ENCODE peak calls at places on chromosome 19, in eight cellular contexts. One of them, this sample, is unnamed.

GRCh38 chr19:49677901-49678674 is 1.0 kb downstream of the PRMT1 start:
- DNase-seq in foreskin fibroblast: peak
- DNase-seq in NCI-H774: peak
- DNase-seq in AG09319: no peak
- DNase-seq in activated naive CD4-positive, alpha-beta T cell treated with Interleukin-2 at 50 U/mL for 16 hours: peak
- DNase-seq in activated CD8-positive, alpha-beta memory T cell treated with anti-CD3 and anti-CD28 coated beads for 1 hour: peak
- DNase-seq in neural progenitor cell: peak
- DNase-seq in kidney glomerular epithelial cell: peak
- DNase-seq in this sample: peak

GRCh38 chr19:8585894-8586750 is 8.9 kb upstream of the MYO1F start:
- DNase-seq in foreskin fibroblast: peak
- DNase-seq in NCI-H774: no peak
- DNase-seq in AG09319: no peak
- DNase-seq in activated naive CD4-positive, alpha-beta T cell treated with Interleukin-2 at 50 U/mL for 16 hours: peak
- DNase-seq in activated CD8-positive, alpha-beta memory T cell treated with anti-CD3 and anti-CD28 coated beads for 1 hour: peak
- DNase-seq in neural progenitor cell: peak
- DNase-seq in kidney glomerular epithelial cell: no peak
- DNase-seq in this sample: no peak

GRCh38 chr19:1942078-1942933 is 1.3 kb downstream of the CSNK1G2 start:
- DNase-seq in foreskin fibroblast: peak
- DNase-seq in NCI-H774: peak
- DNase-seq in AG09319: no peak
- DNase-seq in activated naive CD4-positive, alpha-beta T cell treated with Interleukin-2 at 50 U/mL for 16 hours: peak
- DNase-seq in activated CD8-positive, alpha-beta memory T cell treated with anti-CD3 and anti-CD28 coated beads for 1 hour: peak
- DNase-seq in neural progenitor cell: peak
- DNase-seq in kidney glomerular epithelial cell: peak
- DNase-seq in this sample: peak

GRCh38 chr19:1042689-1043511 is 3.0 kb downstream of the ABCA7 start:
- DNase-seq in foreskin fibroblast: peak
- DNase-seq in NCI-H774: no peak
- DNase-seq in AG09319: no peak
- DNase-seq in activated naive CD4-positive, alpha-beta T cell treated with Interleukin-2 at 50 U/mL for 16 hours: no peak
- DNase-seq in activated CD8-positive, alpha-beta memory T cell treated with anti-CD3 and anti-CD28 coated beads for 1 hour: no peak
- DNase-seq in neural progenitor cell: no peak
- DNase-seq in kidney glomerular epithelial cell: no peak
- DNase-seq in this sample: no peak

GRCh38 chr19:12331211-12331941 is 2.1 kb downstream of the ZNF563 start:
- DNase-seq in foreskin fibroblast: no peak
- DNase-seq in NCI-H774: no peak
- DNase-seq in AG09319: no peak
- DNase-seq in activated naive CD4-positive, alpha-beta T cell treated with Interleukin-2 at 50 U/mL for 16 hours: peak
- DNase-seq in activated CD8-positive, alpha-beta memory T cell treated with anti-CD3 and anti-CD28 coated beads for 1 hour: no peak
- DNase-seq in neural progenitor cell: peak
- DNase-seq in kidney glomerular epithelial cell: peak
- DNase-seq in this sample: no peak

GRCh38 chr19:3868770-3869456 is at the start of gene ZFR2:
- DNase-seq in foreskin fibroblast: no peak
- DNase-seq in NCI-H774: no peak
- DNase-seq in AG09319: no peak
- DNase-seq in activated naive CD4-positive, alpha-beta T cell treated with Interleukin-2 at 50 U/mL for 16 hours: peak
- DNase-seq in activated CD8-positive, alpha-beta memory T cell treated with anti-CD3 and anti-CD28 coated beads for 1 hour: no peak
- DNase-seq in neural progenitor cell: peak
- DNase-seq in kidney glomerular epithelial cell: no peak
- DNase-seq in this sample: no peak

GRCh38 chr19:18855647-18856384 is 24.1 kb downstream of the UPF1 start:
- DNase-seq in foreskin fibroblast: no peak
- DNase-seq in NCI-H774: no peak
- DNase-seq in AG09319: no peak
- DNase-seq in activated naive CD4-positive, alpha-beta T cell treated with Interleukin-2 at 50 U/mL for 16 hours: no peak
- DNase-seq in activated CD8-positive, alpha-beta memory T cell treated with anti-CD3 and anti-CD28 coated beads for 1 hour: no peak
- DNase-seq in neural progenitor cell: no peak
- DNase-seq in kidney glomerular epithelial cell: no peak
- DNase-seq in this sample: no peak

GRCh38 chr19:19303411-19303810 is 16.9 kb downstream of the SUGP1 start:
- DNase-seq in foreskin fibroblast: no peak
- DNase-seq in NCI-H774: no peak
- DNase-seq in AG09319: no peak
- DNase-seq in activated naive CD4-positive, alpha-beta T cell treated with Interleukin-2 at 50 U/mL for 16 hours: no peak
- DNase-seq in activated CD8-positive, alpha-beta memory T cell treated with anti-CD3 and anti-CD28 coated beads for 1 hour: no peak
- DNase-seq in neural progenitor cell: no peak
- DNase-seq in kidney glomerular epithelial cell: no peak
- DNase-seq in this sample: no peak

GRCh38 chr19:1424182-1424955 is 13.8 kb upstream of the RPS15 start:
- DNase-seq in foreskin fibroblast: no peak
- DNase-seq in NCI-H774: no peak
- DNase-seq in AG09319: no peak
- DNase-seq in activated naive CD4-positive, alpha-beta T cell treated with Interleukin-2 at 50 U/mL for 16 hours: no peak
- DNase-seq in activated CD8-positive, alpha-beta memory T cell treated with anti-CD3 and anti-CD28 coated beads for 1 hour: no peak
- DNase-seq in neural progenitor cell: no peak
- DNase-seq in kidney glomerular epithelial cell: no peak
- DNase-seq in this sample: no peak

GRCh38 chr19:288911-289310 is 2.3 kb downstream of the PLPP2 start:
- DNase-seq in foreskin fibroblast: no peak
- DNase-seq in NCI-H774: no peak
- DNase-seq in AG09319: no peak
- DNase-seq in activated naive CD4-positive, alpha-beta T cell treated with Interleukin-2 at 50 U/mL for 16 hours: no peak
- DNase-seq in activated CD8-positive, alpha-beta memory T cell treated with anti-CD3 and anti-CD28 coated beads for 1 hour: no peak
- DNase-seq in neural progenitor cell: no peak
- DNase-seq in kidney glomerular epithelial cell: no peak
- DNase-seq in this sample: no peak

GRCh38 chr19:51735759-51736449 is 12.1 kb upstream of the HAS1 start:
- DNase-seq in foreskin fibroblast: no peak
- DNase-seq in NCI-H774: no peak
- DNase-seq in AG09319: no peak
- DNase-seq in activated naive CD4-positive, alpha-beta T cell treated with Interleukin-2 at 50 U/mL for 16 hours: no peak
- DNase-seq in activated CD8-positive, alpha-beta memory T cell treated with anti-CD3 and anti-CD28 coated beads for 1 hour: no peak
- DNase-seq in neural progenitor cell: no peak
- DNase-seq in kidney glomerular epithelial cell: no peak
- DNase-seq in this sample: no peak

GRCh38 chr19:30498707-30499106 is 126.5 kb downstream of the ZNF536 start:
- DNase-seq in foreskin fibroblast: no peak
- DNase-seq in NCI-H774: no peak
- DNase-seq in AG09319: no peak
- DNase-seq in activated naive CD4-positive, alpha-beta T cell treated with Interleukin-2 at 50 U/mL for 16 hours: no peak
- DNase-seq in activated CD8-positive, alpha-beta memory T cell treated with anti-CD3 and anti-CD28 coated beads for 1 hour: no peak
- DNase-seq in neural progenitor cell: peak
- DNase-seq in kidney glomerular epithelial cell: no peak
- DNase-seq in this sample: no peak

GRCh38 chr19:19361075-19361594 is 40.5 kb downstream of the MAU2 start:
- DNase-seq in foreskin fibroblast: peak
- DNase-seq in NCI-H774: peak
- DNase-seq in AG09319: peak
- DNase-seq in activated naive CD4-positive, alpha-beta T cell treated with Interleukin-2 at 50 U/mL for 16 hours: peak
- DNase-seq in activated CD8-positive, alpha-beta memory T cell treated with anti-CD3 and anti-CD28 coated beads for 1 hour: peak
- DNase-seq in neural progenitor cell: peak
- DNase-seq in kidney glomerular epithelial cell: peak
- DNase-seq in this sample: peak

GRCh38 chr19:21604351-21604926 is 99.0 kb downstream of the ZNF429 start:
- DNase-seq in foreskin fibroblast: peak
- DNase-seq in NCI-H774: peak
- DNase-seq in AG09319: no peak
- DNase-seq in activated naive CD4-positive, alpha-beta T cell treated with Interleukin-2 at 50 U/mL for 16 hours: no peak
- DNase-seq in activated CD8-positive, alpha-beta memory T cell treated with anti-CD3 and anti-CD28 coated beads for 1 hour: no peak
- DNase-seq in neural progenitor cell: peak
- DNase-seq in kidney glomerular epithelial cell: peak
- DNase-seq in this sample: no peak

GRCh38 chr19:48308695-48309586 is 16.4 kb upstream of the EMP3 start:
- DNase-seq in foreskin fibroblast: peak
- DNase-seq in NCI-H774: no peak
- DNase-seq in AG09319: no peak
- DNase-seq in activated naive CD4-positive, alpha-beta T cell treated with Interleukin-2 at 50 U/mL for 16 hours: no peak
- DNase-seq in activated CD8-positive, alpha-beta memory T cell treated with anti-CD3 and anti-CD28 coated beads for 1 hour: no peak
- DNase-seq in neural progenitor cell: peak
- DNase-seq in kidney glomerular epithelial cell: no peak
- DNase-seq in this sample: no peak

GRCh38 chr19:6723738-6724137 is 3.3 kb upstream of the C3 start:
- DNase-seq in foreskin fibroblast: no peak
- DNase-seq in NCI-H774: no peak
- DNase-seq in AG09319: no peak
- DNase-seq in activated naive CD4-positive, alpha-beta T cell treated with Interleukin-2 at 50 U/mL for 16 hours: no peak
- DNase-seq in activated CD8-positive, alpha-beta memory T cell treated with anti-CD3 and anti-CD28 coated beads for 1 hour: no peak
- DNase-seq in neural progenitor cell: no peak
- DNase-seq in kidney glomerular epithelial cell: no peak
- DNase-seq in this sample: no peak

GRCh38 chr19:29259153-29259552 is 46.2 kb upstream of the UQCRFS1 start:
- DNase-seq in foreskin fibroblast: peak
- DNase-seq in NCI-H774: no peak
- DNase-seq in AG09319: no peak
- DNase-seq in activated naive CD4-positive, alpha-beta T cell treated with Interleukin-2 at 50 U/mL for 16 hours: no peak
- DNase-seq in activated CD8-positive, alpha-beta memory T cell treated with anti-CD3 and anti-CD28 coated beads for 1 hour: no peak
- DNase-seq in neural progenitor cell: peak
- DNase-seq in kidney glomerular epithelial cell: no peak
- DNase-seq in this sample: no peak

GRCh38 chr19:44600466-44600865 is 12.9 kb upstream of the IGSF23 start:
- DNase-seq in foreskin fibroblast: peak
- DNase-seq in NCI-H774: no peak
- DNase-seq in AG09319: no peak
- DNase-seq in activated naive CD4-positive, alpha-beta T cell treated with Interleukin-2 at 50 U/mL for 16 hours: no peak
- DNase-seq in activated CD8-positive, alpha-beta memory T cell treated with anti-CD3 and anti-CD28 coated beads for 1 hour: no peak
- DNase-seq in neural progenitor cell: no peak
- DNase-seq in kidney glomerular epithelial cell: no peak
- DNase-seq in this sample: no peak

GRCh38 chr19:55015126-55015525 is 22.9 kb downstream of the GP6 start:
- DNase-seq in foreskin fibroblast: no peak
- DNase-seq in NCI-H774: no peak
- DNase-seq in AG09319: no peak
- DNase-seq in activated naive CD4-positive, alpha-beta T cell treated with Interleukin-2 at 50 U/mL for 16 hours: no peak
- DNase-seq in activated CD8-positive, alpha-beta memory T cell treated with anti-CD3 and anti-CD28 coated beads for 1 hour: no peak
- DNase-seq in neural progenitor cell: peak
- DNase-seq in kidney glomerular epithelial cell: no peak
- DNase-seq in this sample: no peak

GRCh38 chr19:45442927-45443461 is 19.3 kb upstream of the ERCC1 start:
- DNase-seq in foreskin fibroblast: peak
- DNase-seq in NCI-H774: no peak
- DNase-seq in AG09319: no peak
- DNase-seq in activated naive CD4-positive, alpha-beta T cell treated with Interleukin-2 at 50 U/mL for 16 hours: peak
- DNase-seq in activated CD8-positive, alpha-beta memory T cell treated with anti-CD3 and anti-CD28 coated beads for 1 hour: no peak
- DNase-seq in neural progenitor cell: peak
- DNase-seq in kidney glomerular epithelial cell: no peak
- DNase-seq in this sample: no peak

GRCh38 chr19:10000171-10000826 is 10.0 kb downstream of the COL5A3 start:
- DNase-seq in foreskin fibroblast: peak
- DNase-seq in NCI-H774: peak
- DNase-seq in AG09319: no peak
- DNase-seq in activated naive CD4-positive, alpha-beta T cell treated with Interleukin-2 at 50 U/mL for 16 hours: peak
- DNase-seq in activated CD8-positive, alpha-beta memory T cell treated with anti-CD3 and anti-CD28 coated beads for 1 hour: peak
- DNase-seq in neural progenitor cell: peak
- DNase-seq in kidney glomerular epithelial cell: peak
- DNase-seq in this sample: peak

GRCh38 chr19:35959040-35959967 is 23.1 kb downstream of the LRFN3 start:
- DNase-seq in foreskin fibroblast: peak
- DNase-seq in NCI-H774: no peak
- DNase-seq in AG09319: no peak
- DNase-seq in activated naive CD4-positive, alpha-beta T cell treated with Interleukin-2 at 50 U/mL for 16 hours: peak
- DNase-seq in activated CD8-positive, alpha-beta memory T cell treated with anti-CD3 and anti-CD28 coated beads for 1 hour: peak
- DNase-seq in neural progenitor cell: peak
- DNase-seq in kidney glomerular epithelial cell: no peak
- DNase-seq in this sample: no peak

GRCh38 chr19:34471906-34472305 is 9.7 kb upstream of the WTIP start:
- DNase-seq in foreskin fibroblast: no peak
- DNase-seq in NCI-H774: no peak
- DNase-seq in AG09319: no peak
- DNase-seq in activated naive CD4-positive, alpha-beta T cell treated with Interleukin-2 at 50 U/mL for 16 hours: no peak
- DNase-seq in activated CD8-positive, alpha-beta memory T cell treated with anti-CD3 and anti-CD28 coated beads for 1 hour: no peak
- DNase-seq in neural progenitor cell: no peak
- DNase-seq in kidney glomerular epithelial cell: no peak
- DNase-seq in this sample: no peak

GRCh38 chr19:29577662-29577963 is 28.5 kb upstream of the POP4 start:
- DNase-seq in foreskin fibroblast: no peak
- DNase-seq in NCI-H774: no peak
- DNase-seq in AG09319: no peak
- DNase-seq in activated naive CD4-positive, alpha-beta T cell treated with Interleukin-2 at 50 U/mL for 16 hours: no peak
- DNase-seq in activated CD8-positive, alpha-beta memory T cell treated with anti-CD3 and anti-CD28 coated beads for 1 hour: no peak
- DNase-seq in neural progenitor cell: no peak
- DNase-seq in kidney glomerular epithelial cell: no peak
- DNase-seq in this sample: no peak

GRCh38 chr19:53132231-53132991 is at the start of gene ZNF415:
- DNase-seq in foreskin fibroblast: peak
- DNase-seq in NCI-H774: no peak
- DNase-seq in AG09319: peak
- DNase-seq in activated naive CD4-positive, alpha-beta T cell treated with Interleukin-2 at 50 U/mL for 16 hours: peak
- DNase-seq in activated CD8-positive, alpha-beta memory T cell treated with anti-CD3 and anti-CD28 coated beads for 1 hour: peak
- DNase-seq in neural progenitor cell: peak
- DNase-seq in kidney glomerular epithelial cell: peak
- DNase-seq in this sample: no peak

GRCh38 chr19:33773704-33774624 is 22.7 kb upstream of the KCTD15 start:
- DNase-seq in foreskin fibroblast: no peak
- DNase-seq in NCI-H774: no peak
- DNase-seq in AG09319: no peak
- DNase-seq in activated naive CD4-positive, alpha-beta T cell treated with Interleukin-2 at 50 U/mL for 16 hours: no peak
- DNase-seq in activated CD8-positive, alpha-beta memory T cell treated with anti-CD3 and anti-CD28 coated beads for 1 hour: no peak
- DNase-seq in neural progenitor cell: no peak
- DNase-seq in kidney glomerular epithelial cell: no peak
- DNase-seq in this sample: no peak

This sample was measured in HCEC 1CT.